ENCODE peak calls at places on chromosomes 7 and 10, in five cellular contexts. A, Y, Q, D and X are unnamed samples.

GRCh38 chr7:130197094-130197493 is 8.1 kb downstream of the TMEM209 start:
- DNase-seq in A (no peak), D (no peak), Q (no peak), Y (no peak), X (no peak)

GRCh38 chr10:79562135-79562756 is 2.0 kb upstream of the SFTPA2 start:
- DNase-seq in D (peak), A (peak), Y (peak), Q (peak), X (peak)

GRCh38 chr7:3028767-3029111 is 14.9 kb downstream of the CARD11 start:
- DNase-seq in Q (no peak), D (no peak), A (no peak), Y (no peak), X (no peak)

GRCh38 chr10:74963549-74963948 is 137.1 kb downstream of the KAT6B start:
- DNase-seq in A (no peak), Q (no peak), D (no peak), Y (peak), X (no peak)

GRCh38 chr7:16891338-16891737 is 9.6 kb upstream of the AGR3 start:
- DNase-seq in Q (no peak), A (peak), D (peak), Y (peak), X (peak)

GRCh38 chr7:117619690-117620089 is 139.9 kb downstream of the CFTR start:
- DNase-seq in D (no peak), Y (no peak), Q (no peak), A (peak), X (no peak)

GRCh38 chr10:131943021-131943814 is 38.5 kb downstream of the BNIP3 start:
- DNase-seq in A (peak), Y (no peak), Q (no peak), D (peak), X (no peak)

GRCh38 chr7:1909476-1909875 is 239.4 kb downstream of the ELFN1 start:
- DNase-seq in Q (no peak), A (no peak), D (no peak), Y (no peak), X (no peak)

GRCh38 chr10:59082249-59082648 is 94.2 kb upstream of the PHYHIPL start:
- DNase-seq in Y (no peak), Q (no peak), D (no peak), A (no peak), X (no peak)

GRCh38 chr7:102415685-102416225 is 17.6 kb upstream of the ORAI2 start:
- DNase-seq in Y (no peak), D (no peak), A (no peak), Q (no peak), X (no peak)

GRCh38 chr7:53218730-53219504 is 183.5 kb downstream of the POM121L12 start:
- DNase-seq in Y (no peak), Q (peak), D (peak), A (peak), X (no peak)

GRCh38 chr7:39565538-39565937 is 666 bp upstream of the YAE1 start:
- DNase-seq in Y (no peak), A (no peak), D (no peak), Q (no peak), X (no peak)

GRCh38 chr7:127885222-127885772 is 145.9 kb downstream of the LRRC4 start:
- DNase-seq in Q (no peak), A (no peak), D (no peak), Y (no peak), X (no peak)

GRCh38 chr7:39429421-39429820 is 136.8 kb upstream of the YAE1 start:
- DNase-seq in Q (no peak), Y (no peak), A (no peak), D (no peak), X (no peak)

GRCh38 chr7:38462819-38463218 is 168.4 kb downstream of the AMPH start:
- DNase-seq in Y (no peak), A (no peak), D (no peak), Q (no peak), X (no peak)

GRCh38 chr10:91389636-91390512 is 20.3 kb upstream of the HECTD2 start:
- DNase-seq in Y (peak), A (peak), Q (peak), D (peak), X (peak)

GRCh38 chr7:75555736-75556135 is 63.6 kb downstream of the SPDYE5 start:
- DNase-seq in A (no peak), Q (no peak), D (no peak), Y (no peak), X (no peak)

GRCh38 chr7:93054975-93055374 is 62.8 kb downstream of the SAMD9 start:
- DNase-seq in Y (no peak), Q (no peak), D (no peak), A (no peak), X (no peak)

GRCh38 chr10:104835422-104835821 is 194.3 kb downstream of the SORCS3 start:
- DNase-seq in D (no peak), Q (no peak), A (no peak), Y (no peak), X (no peak)

GRCh38 chr10:109427421-109427820 is 495.9 kb downstream of the XPNPEP1 start:
- DNase-seq in D (peak), Q (no peak), A (peak), Y (peak), X (peak)

GRCh38 chr10:6918305-6918704 is 338.2 kb upstream of the PRKCQ start:
- DNase-seq in Q (no peak), D (peak), A (no peak), Y (no peak), X (peak)

GRCh38 chr7:101564778-101565211 is 64.3 kb downstream of the MYL10 start:
- DNase-seq in A (no peak), D (peak), Y (no peak), Q (peak), X (no peak)

GRCh38 chr7:154736389-154736788 is 266.5 kb downstream of the PAXIP1 start:
- DNase-seq in D (no peak), Q (no peak), A (no peak), Y (no peak), X (no peak)

GRCh38 chr10:97149065-97149680 is 36.6 kb downstream of the SLIT1 start:
- DNase-seq in A (no peak), D (no peak), Q (no peak), Y (no peak), X (no peak)

GRCh38 chr7:123432601-123433000 is 101.8 kb downstream of the IQUB start:
- DNase-seq in Y (no peak), Q (no peak), A (no peak), D (no peak), X (no peak)

GRCh38 chr10:124669824-124670654 is 74.1 kb downstream of the FAM53B start:
- DNase-seq in Q (no peak), D (no peak), Y (no peak), A (no peak), X (peak)

GRCh38 chr7:2609001-2609411 is 22.8 kb upstream of the TTYH3 start:
- DNase-seq in Q (no peak), Y (peak), D (peak), A (peak), X (peak)

GRCh38 chr10:126478600-126478999 is 90.3 kb upstream of the ADAM12 start:
- DNase-seq in D (peak), A (no peak), Y (no peak), Q (no peak), X (no peak)

GRCh38 chr7:139992353-139993054 is 70.2 kb downstream of the PARP12 start:
- DNase-seq in Y (no peak), Q (no peak), A (no peak), D (no peak), X (no peak)

GRCh38 chr10:103622286-103622685 is 128.8 kb downstream of the NEURL1 start:
- DNase-seq in A (no peak), D (no peak), Y (no peak), Q (no peak), X (no peak)

GRCh38 chr10:89478085-89478738 is 57.2 kb downstream of the SLC16A12 start:
- DNase-seq in Q (no peak), A (no peak), Y (no peak), D (peak), X (peak)

GRCh38 chr10:87603769-87604168 is 55.9 kb upstream of the PAPSS2 start:
- DNase-seq in Q (no peak), D (no peak), A (no peak), Y (no peak), X (no peak)

GRCh38 chr10:71431945-71432905 is 35.5 kb downstream of the CDH23 start:
- DNase-seq in D (peak), Y (no peak), Q (no peak), A (no peak), X (no peak)

GRCh38 chr7:35697414-35698175 is 2.7 kb upstream of the HERPUD2 start:
- DNase-seq in A (peak), D (peak), Q (no peak), Y (peak), X (peak)

GRCh38 chr7:76278540-76278939 is 23.9 kb upstream of the HSPB1 start:
- DNase-seq in Y (no peak), D (peak), Q (no peak), A (no peak), X (no peak)

GRCh38 chr7:83695126-83695960 is 46.4 kb upstream of the SEMA3E start:
- DNase-seq in A (no peak), Q (no peak), D (no peak), Y (no peak), X (no peak)
- H3K18ac ChIP-seq in A (no peak), Q (no peak), D (no peak), Y (no peak), X (no peak)

GRCh38 chr10:287814-288213 is 152.6 kb downstream of the ZMYND11 start:
- DNase-seq in A (peak), D (peak), Q (no peak), Y (no peak), X (peak)

GRCh38 chr10:288605-289200 is 153.4 kb downstream of the ZMYND11 start:
- DNase-seq in D (no peak), Y (no peak), Q (no peak), A (no peak), X (no peak)

GRCh38 chr10:287029-287428 is 151.8 kb downstream of the ZMYND11 start:
- DNase-seq in Q (no peak), D (no peak), A (no peak), Y (peak), X (no peak)

GRCh38 chr10:289581-289980 is 154.3 kb downstream of the ZMYND11 start:
- DNase-seq in D (no peak), Q (no peak), Y (no peak), A (no peak), X (no peak)

GRCh38 chr10:290026-290725 is 154.9 kb downstream of the ZMYND11 start:
- DNase-seq in D (no peak), Y (no peak), A (no peak), Q (no peak), X (peak)
- H3K9ac ChIP-seq in D (no peak), Y (no peak), A (peak), Q (no peak), X (no peak)

GRCh38 chr10:117684673-117685211 is 142.2 kb downstream of the EMX2 start:
- DNase-seq in A (no peak), Y (no peak), D (no peak), Q (no peak), X (no peak)

GRCh38 chr10:117689566-117689965 is 147.0 kb downstream of the EMX2 start:
- DNase-seq in Q (no peak), Y (no peak), D (no peak), A (no peak), X (no peak)

GRCh38 chr10:117685431-117685830 is 142.9 kb downstream of the EMX2 start:
- DNase-seq in A (no peak), Y (no peak), Q (no peak), D (no peak), X (no peak)

GRCh38 chr10:117686606-117687005 is 144.1 kb downstream of the EMX2 start:
- DNase-seq in Q (no peak), D (peak), Y (no peak), A (no peak), X (no peak)

GRCh38 chr10:117688358-117688757 is 145.8 kb downstream of the EMX2 start:
- DNase-seq in Q (no peak), D (no peak), A (no peak), Y (no peak), X (no peak)
- H3K18ac ChIP-seq in Q (no peak), D (no peak), A (no peak), Y (no peak), X (no peak)

GRCh38 chr7:143285454-143285756 is 647 bp downstream of the TMEM139 start:
- DNase-seq in D (peak), Q (no peak), Y (no peak), A (no peak), X (peak)

GRCh38 chr7:143286522-143286890 is 1.6 kb upstream of the CASP2 start:
- DNase-seq in D (no peak), Y (no peak), A (no peak), Q (no peak), X (no peak)

GRCh38 chr7:143283344-143283743 is 1.4 kb upstream of the TMEM139 start:
- DNase-seq in Y (no peak), D (peak), Q (no peak), A (no peak), X (no peak)

GRCh38 chr7:143285806-143286521 is 1.2 kb downstream of the TMEM139 start:
- DNase-seq in Q (no peak), Y (no peak), D (no peak), A (no peak), X (no peak)

GRCh38 chr7:143284591-143285453 is at the start of gene TMEM139:
- DNase-seq in Y (no peak), Q (no peak), A (no peak), D (peak), X (peak)
- H3K9ac ChIP-seq in Y (no peak), Q (no peak), A (no peak), D (peak), X (peak)

GRCh38 chr10:57222129-57222528 is 861.1 kb upstream of the ZWINT start:
- DNase-seq in A (no peak), D (no peak), Q (no peak), Y (no peak), X (no peak)
- H3K18ac ChIP-seq in A (no peak), D (no peak), Q (no peak), Y (no peak), X (no peak)